ENCODE peak calls at places on chromosomes 1 and 21, in five cellular contexts. One of them, this sample, is unnamed.
A peak's percentile ranks its signal among the peaks of the same experiment; 100 is the strongest.

GRCh38 chr21:45031231-45032191 is 42.9 kb upstream of the ADARB1 start:
- DNase-seq in left ventricle myocardium inferior: no peak
- DNase-seq in CD4-positive, alpha-beta memory T cell: no peak
- DNase-seq in left lung: no peak
- DNase-seq in lower lobe of right lung: no peak
- DNase-seq in this sample: no peak

GRCh38 chr1:90730247-90731022 is 13.3 kb upstream of the BARHL2 start:
- DNase-seq in left lung: no peak
- DNase-seq in left ventricle myocardium inferior: no peak
- DNase-seq in CD4-positive, alpha-beta memory T cell: no peak
- DNase-seq in lower lobe of right lung: no peak
- DNase-seq in this sample: no peak

GRCh38 chr21:39003982-39004775 is 179.1 kb downstream of the PSMG1 start:
- DNase-seq in left ventricle myocardium inferior: no peak
- DNase-seq in lower lobe of right lung: no peak
- DNase-seq in left lung: peak; percentile 72
- DNase-seq in CD4-positive, alpha-beta memory T cell: no peak
- DNase-seq in this sample: no peak

GRCh38 chr1:78547081-78547480 is 56.3 kb downstream of the PTGFR start:
- DNase-seq in lower lobe of right lung: no peak
- DNase-seq in left lung: no peak
- DNase-seq in CD4-positive, alpha-beta memory T cell: no peak
- DNase-seq in left ventricle myocardium inferior: no peak
- DNase-seq in this sample: no peak

GRCh38 chr1:17579951-17580939 is 40.7 kb downstream of the ARHGEF10L start:
- DNase-seq in left ventricle myocardium inferior: no peak
- DNase-seq in lower lobe of right lung: no peak
- DNase-seq in left lung: no peak
- DNase-seq in CD4-positive, alpha-beta memory T cell: no peak
- DNase-seq in this sample: no peak

GRCh38 chr1:15515026-15515663 is 8.9 kb downstream of the CASP9 start:
- DNase-seq in CD4-positive, alpha-beta memory T cell: no peak
- DNase-seq in left lung: no peak
- DNase-seq in left ventricle myocardium inferior: no peak
- DNase-seq in lower lobe of right lung: no peak
- DNase-seq in this sample: no peak

GRCh38 chr1:119647734-119648619 is at the start of gene ZNF697:
- DNase-seq in CD4-positive, alpha-beta memory T cell: peak; percentile 3
- DNase-seq in left lung: peak; percentile 98
- DNase-seq in lower lobe of right lung: peak; percentile 97
- DNase-seq in left ventricle myocardium inferior: peak; percentile 98
- DNase-seq in this sample: peak; percentile 86

GRCh38 chr1:1966086-1966740 is 37.4 kb downstream of the CFAP74 start:
- DNase-seq in left lung: no peak
- DNase-seq in left ventricle myocardium inferior: no peak
- DNase-seq in CD4-positive, alpha-beta memory T cell: no peak
- DNase-seq in lower lobe of right lung: no peak
- DNase-seq in this sample: no peak

GRCh38 chr1:162937721-162938395 is 76.9 kb upstream of the CCDC190 start:
- DNase-seq in CD4-positive, alpha-beta memory T cell: no peak
- DNase-seq in left ventricle myocardium inferior: no peak
- DNase-seq in lower lobe of right lung: no peak
- DNase-seq in left lung: no peak
- DNase-seq in this sample: no peak

GRCh38 chr1:206471415-206471801 is 1.1 kb downstream of the IKBKE start:
- DNase-seq in left lung: no peak
- DNase-seq in left ventricle myocardium inferior: no peak
- DNase-seq in CD4-positive, alpha-beta memory T cell: no peak
- DNase-seq in lower lobe of right lung: no peak
- DNase-seq in this sample: no peak

GRCh38 chr1:182368369-182368768 is 23.2 kb downstream of the GLUL start:
- DNase-seq in CD4-positive, alpha-beta memory T cell: no peak
- DNase-seq in lower lobe of right lung: no peak
- DNase-seq in left ventricle myocardium inferior: no peak
- DNase-seq in left lung: no peak
- DNase-seq in this sample: no peak

GRCh38 chr1:174040387-174040786 is 18.2 kb upstream of the RC3H1 start:
- DNase-seq in left ventricle myocardium inferior: no peak
- DNase-seq in CD4-positive, alpha-beta memory T cell: no peak
- DNase-seq in left lung: no peak
- DNase-seq in lower lobe of right lung: no peak
- DNase-seq in this sample: peak; percentile 80

GRCh38 chr1:69711159-69711930 is 143.6 kb downstream of the LRRC7 start:
- DNase-seq in left lung: no peak
- DNase-seq in lower lobe of right lung: no peak
- DNase-seq in CD4-positive, alpha-beta memory T cell: no peak
- DNase-seq in left ventricle myocardium inferior: no peak
- DNase-seq in this sample: no peak

GRCh38 chr1:6285356-6285755 is 24.5 kb upstream of the GPR153 start:
- DNase-seq in lower lobe of right lung: no peak
- DNase-seq in CD4-positive, alpha-beta memory T cell: no peak
- DNase-seq in left lung: no peak
- DNase-seq in left ventricle myocardium inferior: no peak
- DNase-seq in this sample: no peak

GRCh38 chr1:177385760-177386698 is 215.3 kb downstream of the BRINP2 start:
- DNase-seq in left lung: no peak
- DNase-seq in left ventricle myocardium inferior: no peak
- DNase-seq in CD4-positive, alpha-beta memory T cell: no peak
- DNase-seq in lower lobe of right lung: no peak
- DNase-seq in this sample: no peak

DNA sequence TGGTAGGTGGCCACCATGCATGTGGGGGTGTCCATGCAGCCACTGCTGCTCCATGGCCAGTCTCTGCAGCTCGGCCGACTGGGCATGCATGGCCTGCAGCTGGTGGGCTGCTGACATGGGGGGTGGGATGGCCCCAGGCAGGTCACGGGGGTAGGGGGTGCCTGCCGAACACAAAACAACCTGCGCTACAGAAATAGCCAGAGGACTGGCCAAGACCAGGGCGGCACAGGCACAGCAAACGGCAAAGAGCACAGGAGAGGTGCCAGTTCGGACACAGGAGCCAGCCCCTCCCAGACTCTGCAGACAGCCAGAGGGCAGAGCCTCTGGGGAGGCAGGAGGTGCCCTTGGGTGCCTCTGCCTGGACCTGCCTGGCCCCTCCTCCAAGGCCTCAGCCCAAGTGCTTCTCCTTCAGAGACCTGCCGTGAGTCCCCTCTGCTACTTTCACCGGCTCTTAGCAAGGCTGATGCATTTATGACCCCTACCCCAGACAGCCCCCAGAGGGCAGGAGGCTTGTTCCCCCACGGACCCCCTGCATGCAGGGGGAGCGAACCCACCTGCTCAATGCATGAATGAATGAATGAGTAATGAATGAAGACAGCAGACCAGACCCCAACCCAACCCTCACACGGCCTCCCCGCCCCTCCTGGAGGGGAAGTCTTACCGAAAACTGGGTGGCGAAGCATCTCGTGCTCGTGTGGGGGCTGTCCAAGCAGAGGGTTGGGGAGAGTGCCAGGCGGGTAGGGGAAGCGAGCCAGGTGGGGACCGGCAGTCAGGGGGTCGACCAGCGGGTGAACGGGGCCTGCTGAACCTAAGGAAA is 37.7 kb downstream of the SLC45A1 start:
- DNase-seq in CD4-positive, alpha-beta memory T cell: no peak
- DNase-seq in left lung: no peak
- DNase-seq in lower lobe of right lung: no peak
- DNase-seq in left ventricle myocardium inferior: peak; percentile 59
- DNase-seq in this sample: no peak
- H3K36me3 ChIP-seq in CD4-positive, alpha-beta memory T cell: peaks cover 61% of the 10 kb centered on the region
- H3K36me3 ChIP-seq in left lung: peaks cover 81% of the 10 kb centered on the region
- H3K36me3 ChIP-seq in lower lobe of right lung: peaks cover 82% of the 10 kb centered on the region
- H3K36me3 ChIP-seq in left ventricle myocardium inferior: peaks cover 73% of the 10 kb centered on the region
- H3K36me3 ChIP-seq in this sample: peaks cover 21% of the 10 kb centered on the region

DNA sequence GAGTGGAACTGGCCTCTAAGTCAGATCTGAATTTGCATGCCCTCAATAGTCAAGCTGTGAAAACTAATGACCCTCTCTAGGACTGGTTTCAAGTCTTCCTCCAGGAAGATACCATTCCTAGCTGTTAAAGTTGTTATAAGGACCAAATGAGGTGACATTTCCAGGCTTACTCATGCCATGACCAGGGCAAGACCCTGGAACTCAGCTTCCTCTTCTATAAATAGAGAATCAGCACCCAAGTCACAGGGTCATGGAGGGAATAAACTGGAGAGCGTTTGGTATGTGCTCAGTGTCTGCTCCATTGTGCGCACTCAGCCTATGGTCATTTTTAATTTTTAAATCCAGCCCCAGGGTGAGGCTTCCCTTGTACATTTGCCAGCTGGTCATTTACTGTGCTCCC is 2.5 kb downstream of the S100A9 start:
- DNase-seq in lower lobe of right lung: no peak
- DNase-seq in left ventricle myocardium inferior: no peak
- DNase-seq in CD4-positive, alpha-beta memory T cell: no peak
- DNase-seq in left lung: no peak
- DNase-seq in this sample: no peak
- H3K36me3 ChIP-seq in lower lobe of right lung: no peaks in the 10 kb centered on the region
- H3K36me3 ChIP-seq in left ventricle myocardium inferior: no peaks in the 10 kb centered on the region
- H3K36me3 ChIP-seq in CD4-positive, alpha-beta memory T cell: no peaks in the 10 kb centered on the region
- H3K36me3 ChIP-seq in left lung: peaks cover 26% of the 10 kb centered on the region
- H3K36me3 ChIP-seq in this sample: no peaks in the 10 kb centered on the region

GRCh38 chr21:34869541-34869940 is 179.6 kb downstream of the RUNX1 start:
- DNase-seq in left lung: no peak
- DNase-seq in left ventricle myocardium inferior: no peak
- DNase-seq in CD4-positive, alpha-beta memory T cell: no peak
- DNase-seq in lower lobe of right lung: peak; percentile 65
- DNase-seq in this sample: no peak

GRCh38 chr21:34874689-34875513 is 174.2 kb downstream of the RUNX1 start:
- DNase-seq in CD4-positive, alpha-beta memory T cell: no peak
- DNase-seq in left lung: no peak
- DNase-seq in left ventricle myocardium inferior: no peak
- DNase-seq in lower lobe of right lung: no peak
- DNase-seq in this sample: no peak

GRCh38 chr21:34867785-34868184 is 181.3 kb downstream of the RUNX1 start:
- DNase-seq in CD4-positive, alpha-beta memory T cell: no peak
- DNase-seq in left ventricle myocardium inferior: no peak
- DNase-seq in lower lobe of right lung: no peak
- DNase-seq in left lung: no peak
- DNase-seq in this sample: no peak

GRCh38 chr21:34870246-34870645 is 178.9 kb downstream of the RUNX1 start:
- DNase-seq in left lung: no peak
- DNase-seq in lower lobe of right lung: no peak
- DNase-seq in left ventricle myocardium inferior: no peak
- DNase-seq in CD4-positive, alpha-beta memory T cell: no peak
- DNase-seq in this sample: no peak

GRCh38 chr21:34871026-34871908 is 177.8 kb downstream of the RUNX1 start:
- DNase-seq in left lung: no peak
- DNase-seq in CD4-positive, alpha-beta memory T cell: no peak
- DNase-seq in left ventricle myocardium inferior: no peak
- DNase-seq in lower lobe of right lung: no peak
- DNase-seq in this sample: no peak
- H3K36me3 ChIP-seq in left lung: peaks cover 90% of the 10 kb centered on the region
- H3K36me3 ChIP-seq in CD4-positive, alpha-beta memory T cell: peaks cover 44% of the 10 kb centered on the region
- H3K36me3 ChIP-seq in left ventricle myocardium inferior: peaks cover 5% of the 10 kb centered on the region
- H3K36me3 ChIP-seq in lower lobe of right lung: peaks cover 69% of the 10 kb centered on the region
- H3K36me3 ChIP-seq in this sample: peaks cover 2% of the 10 kb centered on the region

GRCh38 chr1:94537254-94537653 is 4.3 kb downstream of the F3 start:
- DNase-seq in left ventricle myocardium inferior: no peak
- DNase-seq in lower lobe of right lung: no peak
- DNase-seq in CD4-positive, alpha-beta memory T cell: no peak
- DNase-seq in left lung: no peak
- DNase-seq in this sample: no peak

GRCh38 chr1:94539496-94539895 is 2.1 kb downstream of the F3 start:
- DNase-seq in lower lobe of right lung: no peak
- DNase-seq in left lung: peak; percentile 36
- DNase-seq in left ventricle myocardium inferior: peak; percentile 31
- DNase-seq in CD4-positive, alpha-beta memory T cell: no peak
- DNase-seq in this sample: no peak

GRCh38 chr1:94532077-94532476 is 9.5 kb downstream of the F3 start:
- DNase-seq in lower lobe of right lung: no peak
- DNase-seq in left ventricle myocardium inferior: no peak
- DNase-seq in CD4-positive, alpha-beta memory T cell: no peak
- DNase-seq in left lung: no peak
- DNase-seq in this sample: no peak

GRCh38 chr1:94538243-94538827 is 3.2 kb downstream of the F3 start:
- DNase-seq in lower lobe of right lung: no peak
- DNase-seq in CD4-positive, alpha-beta memory T cell: no peak
- DNase-seq in left lung: no peak
- DNase-seq in left ventricle myocardium inferior: no peak
- DNase-seq in this sample: no peak

DNA sequence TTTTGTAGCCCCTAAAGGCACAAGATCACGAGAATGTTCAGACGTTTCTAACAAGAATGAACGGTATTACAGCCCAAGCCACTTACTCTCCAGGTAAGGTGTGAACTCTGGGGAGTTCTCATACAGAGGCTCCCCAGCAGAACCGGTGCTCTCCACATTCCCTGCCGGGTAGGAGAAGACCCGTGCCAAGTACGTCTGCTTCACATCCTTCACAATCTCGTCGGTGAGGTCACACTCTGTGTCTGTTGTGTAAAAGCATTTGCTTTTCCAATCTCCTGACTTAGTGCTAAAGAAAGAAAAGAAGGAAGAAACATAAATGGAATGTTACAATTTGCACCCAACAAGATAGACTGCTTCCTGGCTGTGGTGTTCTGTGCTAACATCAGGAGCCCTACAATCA is 5.7 kb downstream of the F3 start:
- DNase-seq in lower lobe of right lung: no peak
- DNase-seq in left lung: no peak
- DNase-seq in left ventricle myocardium inferior: no peak
- DNase-seq in CD4-positive, alpha-beta memory T cell: no peak
- DNase-seq in this sample: no peak
- H3K36me3 ChIP-seq in lower lobe of right lung: peaks cover 43% of the 10 kb centered on the region
- H3K36me3 ChIP-seq in left lung: peaks cover 42% of the 10 kb centered on the region
- H3K36me3 ChIP-seq in left ventricle myocardium inferior: peaks cover 27% of the 10 kb centered on the region
- H3K36me3 ChIP-seq in CD4-positive, alpha-beta memory T cell: no peaks in the 10 kb centered on the region
- H3K36me3 ChIP-seq in this sample: no peaks in the 10 kb centered on the region

DNA sequence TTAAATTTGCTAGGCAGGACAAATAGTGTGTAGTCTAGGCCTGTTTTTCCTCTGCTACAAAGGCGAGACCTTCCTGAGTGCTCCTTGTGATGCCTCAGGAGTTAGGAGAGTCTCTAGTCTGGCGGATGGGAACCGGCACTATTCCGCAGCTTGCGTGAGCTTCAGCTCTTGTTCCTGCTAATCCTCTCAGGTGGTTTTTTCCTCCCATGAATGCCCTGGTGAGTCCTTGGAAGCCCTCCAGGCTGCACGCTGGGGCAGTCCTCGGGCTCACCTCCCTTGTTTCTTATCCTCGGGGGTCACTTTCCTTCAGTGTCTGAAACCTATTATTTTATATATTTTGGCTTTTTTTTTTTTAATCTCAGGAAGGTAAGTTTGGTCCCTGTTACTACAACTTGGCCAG is 28.2 kb downstream of the UTS2 start:
- DNase-seq in left lung: no peak
- DNase-seq in left ventricle myocardium inferior: no peak
- DNase-seq in lower lobe of right lung: no peak
- DNase-seq in CD4-positive, alpha-beta memory T cell: no peak
- DNase-seq in this sample: no peak
- H3K36me3 ChIP-seq in left lung: peaks cover 52% of the 10 kb centered on the region
- H3K36me3 ChIP-seq in left ventricle myocardium inferior: peaks cover 100% of the 10 kb centered on the region
- H3K36me3 ChIP-seq in lower lobe of right lung: peaks cover 97% of the 10 kb centered on the region
- H3K36me3 ChIP-seq in CD4-positive, alpha-beta memory T cell: no peaks in the 10 kb centered on the region
- H3K36me3 ChIP-seq in this sample: peaks cover 5% of the 10 kb centered on the region

DNA sequence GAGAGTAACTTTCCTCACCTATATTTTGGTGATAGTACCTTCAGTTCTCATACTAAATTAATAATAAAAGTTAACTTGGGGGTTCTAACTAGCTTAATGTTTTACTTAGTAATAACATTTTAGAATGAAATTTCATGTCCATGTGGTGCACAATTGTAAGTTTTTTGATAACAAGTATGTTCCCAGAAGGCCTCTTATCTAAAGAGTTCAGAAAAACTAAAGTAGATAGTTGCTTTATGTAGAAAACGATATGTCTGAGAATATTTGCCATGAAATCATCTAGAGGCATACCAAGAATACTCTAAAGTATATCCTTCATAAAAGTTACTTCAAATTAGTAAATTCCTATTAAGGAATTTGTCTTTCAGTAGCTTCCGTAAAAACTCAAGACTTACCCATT is 10.2 kb upstream of the ADCY10 start:
- DNase-seq in lower lobe of right lung: no peak
- DNase-seq in left ventricle myocardium inferior: no peak
- DNase-seq in left lung: no peak
- DNase-seq in CD4-positive, alpha-beta memory T cell: no peak
- DNase-seq in this sample: no peak
- H3K36me3 ChIP-seq in lower lobe of right lung: peaks cover 5% of the 10 kb centered on the region
- H3K36me3 ChIP-seq in left ventricle myocardium inferior: no peaks in the 10 kb centered on the region
- H3K36me3 ChIP-seq in left lung: no peaks in the 10 kb centered on the region
- H3K36me3 ChIP-seq in CD4-positive, alpha-beta memory T cell: no peaks in the 10 kb centered on the region
- H3K36me3 ChIP-seq in this sample: no peaks in the 10 kb centered on the region

This sample was measured in Panc1.